ENCODE peak calls at places on chromosome 20, in nine cellular contexts. One of them, this sample, is unnamed.

GRCh38 chr20:60984666-60985065 is 267.4 kb upstream of the CDH4 start:
- DNase-seq in MM.1S: no peak
- DNase-seq in GM12878: no peak
- DNase-seq in astrocyte: no peak
- DNase-seq in mesendoderm: no peak
- DNase-seq in fibroblast of lung: no peak
- DNase-seq in mesenchymal stem cell: no peak
- DNase-seq in IMR-90: no peak
- DNase-seq in neuronal stem cell: no peak
- DNase-seq in this sample: no peak

GRCh38 chr20:14055127-14055742 is 59.9 kb downstream of the MACROD2 start:
- DNase-seq in MM.1S: peak; percentile 51
- DNase-seq in GM12878: no peak
- DNase-seq in astrocyte: peak; percentile 22
- DNase-seq in mesendoderm: peak; percentile 59
- DNase-seq in fibroblast of lung: peak; percentile 42
- DNase-seq in mesenchymal stem cell: peak; percentile 57
- DNase-seq in IMR-90: peak; percentile 61
- DNase-seq in neuronal stem cell: peak; percentile 66
- DNase-seq in this sample: peak; percentile 48

GRCh38 chr20:47319517-47320252 is 36.8 kb downstream of the ZMYND8 start:
- DNase-seq in MM.1S: no peak
- DNase-seq in GM12878: no peak
- DNase-seq in astrocyte: peak; percentile 85
- DNase-seq in mesendoderm: peak; percentile 98
- DNase-seq in fibroblast of lung: peak; percentile 87
- DNase-seq in mesenchymal stem cell: peak; percentile 83
- DNase-seq in IMR-90: peak; percentile 74
- DNase-seq in neuronal stem cell: no peak
- DNase-seq in this sample: peak; percentile 84

GRCh38 chr20:920306-920705 is 4.2 kb upstream of the ANGPT4 start:
- DNase-seq in MM.1S: no peak
- DNase-seq in GM12878: no peak
- DNase-seq in astrocyte: no peak
- DNase-seq in mesendoderm: no peak
- DNase-seq in fibroblast of lung: no peak
- DNase-seq in mesenchymal stem cell: no peak
- DNase-seq in IMR-90: no peak
- DNase-seq in neuronal stem cell: no peak
- DNase-seq in this sample: no peak

GRCh38 chr20:33601016-33601415 is 61.1 kb upstream of the C20orf144 start:
- DNase-seq in MM.1S: no peak
- DNase-seq in GM12878: no peak
- DNase-seq in astrocyte: no peak
- DNase-seq in mesendoderm: no peak
- DNase-seq in fibroblast of lung: no peak
- DNase-seq in mesenchymal stem cell: no peak
- DNase-seq in IMR-90: no peak
- DNase-seq in neuronal stem cell: no peak
- DNase-seq in this sample: no peak

GRCh38 chr20:38153011-38153329 is 12.1 kb downstream of the TGM2 start:
- DNase-seq in MM.1S: no peak
- DNase-seq in GM12878: no peak
- DNase-seq in astrocyte: peak; percentile 70
- DNase-seq in mesendoderm: no peak
- DNase-seq in fibroblast of lung: peak; percentile 75
- DNase-seq in mesenchymal stem cell: no peak
- DNase-seq in IMR-90: no peak
- DNase-seq in neuronal stem cell: no peak
- DNase-seq in this sample: no peak

GRCh38 chr20:33893314-33893713 is 82.2 kb downstream of the CHMP4B start:
- DNase-seq in MM.1S: no peak
- DNase-seq in GM12878: no peak
- DNase-seq in astrocyte: peak; percentile 85
- DNase-seq in mesendoderm: no peak
- DNase-seq in fibroblast of lung: peak; percentile 90
- DNase-seq in mesenchymal stem cell: peak; percentile 64
- DNase-seq in IMR-90: peak; percentile 90
- DNase-seq in neuronal stem cell: no peak
- DNase-seq in this sample: peak; percentile 43

GRCh38 chr20:61584851-61585250 is 332.8 kb downstream of the CDH4 start:
- DNase-seq in MM.1S: no peak
- DNase-seq in GM12878: no peak
- DNase-seq in astrocyte: no peak
- DNase-seq in mesendoderm: peak; percentile 23
- DNase-seq in fibroblast of lung: no peak
- DNase-seq in mesenchymal stem cell: no peak
- DNase-seq in IMR-90: no peak
- DNase-seq in neuronal stem cell: no peak
- DNase-seq in this sample: no peak

GRCh38 chr20:36575066-36575743 is 1.8 kb downstream of the TGIF2 start:
- DNase-seq in MM.1S: no peak
- DNase-seq in GM12878: no peak
- DNase-seq in astrocyte: peak; percentile 36
- DNase-seq in mesendoderm: peak; percentile 82
- DNase-seq in fibroblast of lung: peak; percentile 60
- DNase-seq in mesenchymal stem cell: peak; percentile 79
- DNase-seq in IMR-90: peak; percentile 54
- DNase-seq in neuronal stem cell: no peak
- DNase-seq in this sample: peak; percentile 12

GRCh38 chr20:22386300-22386623 is 198.1 kb downstream of the FOXA2 start:
- DNase-seq in MM.1S: no peak
- DNase-seq in GM12878: no peak
- DNase-seq in astrocyte: no peak
- DNase-seq in mesendoderm: no peak
- DNase-seq in fibroblast of lung: no peak
- DNase-seq in mesenchymal stem cell: no peak
- DNase-seq in IMR-90: no peak
- DNase-seq in neuronal stem cell: no peak
- DNase-seq in this sample: no peak

GRCh38 chr20:50571466-50571865 is 61.3 kb downstream of the PTPN1 start:
- DNase-seq in MM.1S: no peak
- DNase-seq in GM12878: no peak
- DNase-seq in astrocyte: peak; percentile 51
- DNase-seq in mesendoderm: no peak
- DNase-seq in fibroblast of lung: peak; percentile 52
- DNase-seq in mesenchymal stem cell: no peak
- DNase-seq in IMR-90: no peak
- DNase-seq in neuronal stem cell: no peak
- DNase-seq in this sample: no peak
- H3K4me2 ChIP-seq in MM.1S: no peak overlapping the region
- H3K4me2 ChIP-seq in GM12878: no peak overlapping the region
- H3K4me2 ChIP-seq in astrocyte: peak overlapping the region; percentile 25
- H3K4me2 ChIP-seq in mesendoderm: no peak overlapping the region
- H3K4me2 ChIP-seq in fibroblast of lung: no peak overlapping the region
- H3K4me2 ChIP-seq in mesenchymal stem cell: no peak overlapping the region
- H3K4me2 ChIP-seq in IMR-90: no peak overlapping the region
- H3K4me2 ChIP-seq in neuronal stem cell: no peak overlapping the region
- H3K4me2 ChIP-seq in this sample: no peak overlapping the region

GRCh38 chr20:3590164-3590563 is 73.0 kb downstream of the GFRA4 start:
- DNase-seq in MM.1S: no peak
- DNase-seq in GM12878: no peak
- DNase-seq in astrocyte: no peak
- DNase-seq in mesendoderm: no peak
- DNase-seq in fibroblast of lung: no peak
- DNase-seq in mesenchymal stem cell: no peak
- DNase-seq in IMR-90: no peak
- DNase-seq in neuronal stem cell: no peak
- DNase-seq in this sample: no peak
- H3K36me3 ChIP-seq in MM.1S: no peaks in the 10 kb centered on the region
- H3K36me3 ChIP-seq in GM12878: peaks cover 5% of the 10 kb centered on the region
- H3K36me3 ChIP-seq in astrocyte: peaks cover 20% of the 10 kb centered on the region
- H3K36me3 ChIP-seq in mesendoderm: no peaks in the 10 kb centered on the region
- H3K36me3 ChIP-seq in fibroblast of lung: peaks cover 9% of the 10 kb centered on the region
- H3K36me3 ChIP-seq in mesenchymal stem cell: peaks cover 67% of the 10 kb centered on the region
- H3K36me3 ChIP-seq in IMR-90: peaks cover 22% of the 10 kb centered on the region
- H3K36me3 ChIP-seq in neuronal stem cell: peaks cover 60% of the 10 kb centered on the region
- H3K36me3 ChIP-seq in this sample: peaks cover 27% of the 10 kb centered on the region

DNA sequence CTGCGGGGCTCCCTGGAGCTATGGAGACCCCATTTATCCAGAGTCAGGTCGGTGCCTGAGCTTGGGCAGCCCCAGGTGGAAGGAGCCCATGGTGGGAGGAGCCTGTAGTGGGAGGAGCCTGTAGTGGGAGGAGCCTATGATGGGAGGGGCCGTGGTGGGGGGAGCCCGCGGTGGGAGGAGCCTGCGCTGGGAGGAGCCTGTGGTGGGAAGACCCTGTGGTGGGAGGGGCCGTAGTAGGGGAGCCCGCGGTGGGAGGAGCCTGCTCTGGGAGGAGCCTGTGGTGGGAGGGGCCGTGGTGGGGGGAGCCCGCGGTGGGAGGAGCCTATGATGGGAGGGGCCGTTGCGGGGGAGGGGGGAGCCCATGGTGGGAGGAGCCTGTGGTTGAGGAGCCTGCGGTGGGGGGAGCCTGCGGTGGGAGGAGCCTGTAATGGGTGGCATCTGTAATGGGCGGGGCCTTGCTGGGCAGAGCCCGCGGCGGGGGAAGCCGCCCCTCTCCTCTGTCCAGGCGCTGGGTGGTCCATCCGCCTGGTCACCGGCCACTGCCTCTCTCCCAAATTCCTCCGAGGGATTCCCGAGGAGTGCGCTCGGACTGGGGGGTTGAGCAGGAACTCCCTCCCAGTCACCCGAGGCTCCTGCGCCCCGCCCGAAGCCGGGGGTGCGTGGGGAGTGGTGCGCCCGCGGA is 567 bp upstream of the FNDC11 start:
- DNase-seq in MM.1S: no peak
- DNase-seq in GM12878: peak; percentile 35
- DNase-seq in astrocyte: peak; percentile 34
- DNase-seq in mesendoderm: peak; percentile 91
- DNase-seq in fibroblast of lung: peak; percentile 56
- DNase-seq in mesenchymal stem cell: peak; percentile 89
- DNase-seq in IMR-90: peak; percentile 83
- DNase-seq in neuronal stem cell: peak; percentile 92
- DNase-seq in this sample: peak; percentile 64
- H3K9ac ChIP-seq in MM.1S: no peak overlapping the region
- H3K9ac ChIP-seq in GM12878: peak overlapping the region; percentile 22
- H3K9ac ChIP-seq in astrocyte: peak overlapping the region; percentile 52
- H3K9ac ChIP-seq in mesendoderm: peak overlapping the region; percentile 53
- H3K9ac ChIP-seq in fibroblast of lung: peak overlapping the region; percentile 62
- H3K9ac ChIP-seq in mesenchymal stem cell: peak overlapping the region; percentile 48
- H3K9ac ChIP-seq in IMR-90: peak overlapping the region; percentile 5
- H3K9ac ChIP-seq in neuronal stem cell: peak overlapping the region; percentile 44
- H3K9ac ChIP-seq in this sample: no peak overlapping the region

GRCh38 chr20:57482796-57483195 is 42.1 kb downstream of the CTCFL start:
- DNase-seq in MM.1S: no peak
- DNase-seq in GM12878: no peak
- DNase-seq in astrocyte: no peak
- DNase-seq in mesendoderm: no peak
- DNase-seq in fibroblast of lung: no peak
- DNase-seq in mesenchymal stem cell: no peak
- DNase-seq in IMR-90: no peak
- DNase-seq in neuronal stem cell: no peak
- DNase-seq in this sample: no peak
- H3K4me2 ChIP-seq in MM.1S: peak overlapping the region; percentile 51
- H3K4me2 ChIP-seq in GM12878: peak overlapping the region; percentile 55
- H3K4me2 ChIP-seq in astrocyte: no peak overlapping the region
- H3K4me2 ChIP-seq in mesendoderm: no peak overlapping the region
- H3K4me2 ChIP-seq in fibroblast of lung: no peak overlapping the region
- H3K4me2 ChIP-seq in mesenchymal stem cell: no peak overlapping the region
- H3K4me2 ChIP-seq in IMR-90: no peak overlapping the region
- H3K4me2 ChIP-seq in neuronal stem cell: no peak overlapping the region
- H3K4me2 ChIP-seq in this sample: no peak overlapping the region

GRCh38 chr20:57398901-57399535 is 7.8 kb downstream of the RBM38 start:
- DNase-seq in MM.1S: no peak
- DNase-seq in GM12878: no peak
- DNase-seq in astrocyte: no peak
- DNase-seq in mesendoderm: no peak
- DNase-seq in fibroblast of lung: no peak
- DNase-seq in mesenchymal stem cell: no peak
- DNase-seq in IMR-90: no peak
- DNase-seq in neuronal stem cell: no peak
- DNase-seq in this sample: no peak
- H3K36me3 ChIP-seq in MM.1S: peaks cover 42% of the 10 kb centered on the region
- H3K36me3 ChIP-seq in GM12878: peaks cover 35% of the 10 kb centered on the region
- H3K36me3 ChIP-seq in astrocyte: no peaks in the 10 kb centered on the region
- H3K36me3 ChIP-seq in mesendoderm: peaks cover 16% of the 10 kb centered on the region
- H3K36me3 ChIP-seq in fibroblast of lung: peaks cover 7% of the 10 kb centered on the region
- H3K36me3 ChIP-seq in mesenchymal stem cell: peaks cover 34% of the 10 kb centered on the region
- H3K36me3 ChIP-seq in IMR-90: peaks cover 29% of the 10 kb centered on the region
- H3K36me3 ChIP-seq in neuronal stem cell: peaks cover 95% of the 10 kb centered on the region
- H3K36me3 ChIP-seq in this sample: no peaks in the 10 kb centered on the region

GRCh38 chr20:57264908-57265648 is 1.4 kb downstream of the BMP7 start:
- DNase-seq in MM.1S: no peak
- DNase-seq in GM12878: no peak
- DNase-seq in astrocyte: no peak
- DNase-seq in mesendoderm: peak; percentile 53
- DNase-seq in fibroblast of lung: no peak
- DNase-seq in mesenchymal stem cell: no peak
- DNase-seq in IMR-90: no peak
- DNase-seq in neuronal stem cell: no peak
- DNase-seq in this sample: no peak
- H3K9ac ChIP-seq in MM.1S: no peak overlapping the region
- H3K9ac ChIP-seq in GM12878: no peak overlapping the region
- H3K9ac ChIP-seq in astrocyte: no peak overlapping the region
- H3K9ac ChIP-seq in mesendoderm: peak overlapping the region; percentile 60
- H3K9ac ChIP-seq in fibroblast of lung: no peak overlapping the region
- H3K9ac ChIP-seq in mesenchymal stem cell: no peak overlapping the region
- H3K9ac ChIP-seq in IMR-90: no peak overlapping the region
- H3K9ac ChIP-seq in neuronal stem cell: peak overlapping the region; percentile 95
- H3K9ac ChIP-seq in this sample: no peak overlapping the region

GRCh38 chr20:25179439-25180089 is 15.9 kb upstream of the ENTPD6 start:
- DNase-seq in MM.1S: no peak
- DNase-seq in GM12878: no peak
- DNase-seq in astrocyte: no peak
- DNase-seq in mesendoderm: no peak
- DNase-seq in fibroblast of lung: no peak
- DNase-seq in mesenchymal stem cell: no peak
- DNase-seq in IMR-90: no peak
- DNase-seq in neuronal stem cell: no peak
- DNase-seq in this sample: no peak
- H3K4me2 ChIP-seq in MM.1S: no peak overlapping the region
- H3K4me2 ChIP-seq in GM12878: no peak overlapping the region
- H3K4me2 ChIP-seq in astrocyte: peak overlapping the region; percentile 63
- H3K4me2 ChIP-seq in mesendoderm: no peak overlapping the region
- H3K4me2 ChIP-seq in fibroblast of lung: no peak overlapping the region
- H3K4me2 ChIP-seq in mesenchymal stem cell: no peak overlapping the region
- H3K4me2 ChIP-seq in IMR-90: no peak overlapping the region
- H3K4me2 ChIP-seq in neuronal stem cell: no peak overlapping the region
- H3K4me2 ChIP-seq in this sample: peak overlapping the region; percentile 23